ENCODE peak calls at places on chromosomes 2 and 18, in seven cellular contexts. One of them, this sample, is unnamed.

GRCh38 chr2:888906-889566 is 61.6 kb upstream of the SNTG2 start:
- DNase-seq in colonic mucosa: no peak
- DNase-seq in HFF-Myc: no peak
- DNase-seq in fibroblast of lung: no peak
- DNase-seq in cardiac muscle cell: no peak
- DNase-seq in stomach: no peak
- DNase-seq in pancreas: no peak
- DNase-seq in this sample: no peak

GRCh38 chr18:44887227-44887631 is 206.5 kb downstream of the SETBP1 start:
- DNase-seq in colonic mucosa: peak; percentile 41
- DNase-seq in HFF-Myc: peak; percentile 6
- DNase-seq in fibroblast of lung: peak; percentile 79
- DNase-seq in cardiac muscle cell: peak; percentile 71
- DNase-seq in stomach: peak; percentile 72
- DNase-seq in pancreas: no peak
- DNase-seq in this sample: peak; percentile 95

GRCh38 chr2:234512884-234513669 is 16.2 kb upstream of the ARL4C start:
- DNase-seq in colonic mucosa: no peak
- DNase-seq in HFF-Myc: no peak
- DNase-seq in fibroblast of lung: peak; percentile 87
- DNase-seq in cardiac muscle cell: no peak
- DNase-seq in stomach: no peak
- DNase-seq in pancreas: no peak
- DNase-seq in this sample: no peak

GRCh38 chr2:50529600-50530218 is 502.2 kb downstream of the NRXN1 start:
- DNase-seq in colonic mucosa: no peak
- DNase-seq in HFF-Myc: peak; percentile 12
- DNase-seq in fibroblast of lung: peak; percentile 45
- DNase-seq in cardiac muscle cell: peak; percentile 64
- DNase-seq in stomach: no peak
- DNase-seq in pancreas: no peak
- DNase-seq in this sample: peak; percentile 57

GRCh38 chr2:38690499-38691420 is 24.8 kb downstream of the GALM start:
- DNase-seq in colonic mucosa: peak; percentile 55
- DNase-seq in HFF-Myc: peak; percentile 81
- DNase-seq in fibroblast of lung: peak; percentile 96
- DNase-seq in cardiac muscle cell: no peak
- DNase-seq in stomach: no peak
- DNase-seq in pancreas: no peak
- DNase-seq in this sample: peak; percentile 96

GRCh38 chr2:190362894-190363293 is 19.5 kb downstream of the INPP1 start:
- DNase-seq in colonic mucosa: no peak
- DNase-seq in HFF-Myc: no peak
- DNase-seq in fibroblast of lung: no peak
- DNase-seq in cardiac muscle cell: no peak
- DNase-seq in stomach: no peak
- DNase-seq in pancreas: no peak
- DNase-seq in this sample: no peak

GRCh38 chr2:222424729-222425671 is 657 bp downstream of the SGPP2 start:
- DNase-seq in colonic mucosa: peak; percentile 52
- DNase-seq in HFF-Myc: no peak
- DNase-seq in fibroblast of lung: no peak
- DNase-seq in cardiac muscle cell: peak; percentile 50
- DNase-seq in stomach: peak; percentile 46
- DNase-seq in pancreas: no peak
- DNase-seq in this sample: no peak

GRCh38 chr2:65482971-65483370 is 50.6 kb upstream of the SPRED2 start:
- DNase-seq in colonic mucosa: no peak
- DNase-seq in HFF-Myc: no peak
- DNase-seq in fibroblast of lung: no peak
- DNase-seq in cardiac muscle cell: no peak
- DNase-seq in stomach: no peak
- DNase-seq in pancreas: no peak
- DNase-seq in this sample: no peak

GRCh38 chr2:200171761-200172482 is 134.6 kb upstream of the SPATS2L start:
- DNase-seq in colonic mucosa: no peak
- DNase-seq in HFF-Myc: no peak
- DNase-seq in fibroblast of lung: peak; percentile 70
- DNase-seq in cardiac muscle cell: no peak
- DNase-seq in stomach: no peak
- DNase-seq in pancreas: no peak
- DNase-seq in this sample: peak; percentile 73

GRCh38 chr18:41099451-41099850 is 855.6 kb upstream of the PIK3C3 start:
- DNase-seq in colonic mucosa: no peak
- DNase-seq in HFF-Myc: no peak
- DNase-seq in fibroblast of lung: peak; percentile 53
- DNase-seq in cardiac muscle cell: no peak
- DNase-seq in stomach: no peak
- DNase-seq in pancreas: no peak
- DNase-seq in this sample: no peak

GRCh38 chr18:56637897-56638231 is 528 bp downstream of the TXNL1 start:
- DNase-seq in colonic mucosa: no peak
- DNase-seq in HFF-Myc: no peak
- DNase-seq in fibroblast of lung: no peak
- DNase-seq in cardiac muscle cell: peak; percentile 20
- DNase-seq in stomach: no peak
- DNase-seq in pancreas: no peak
- DNase-seq in this sample: no peak

GRCh38 chr18:48472610-48473009 is 63.4 kb upstream of the ZBTB7C start:
- DNase-seq in colonic mucosa: no peak
- DNase-seq in HFF-Myc: no peak
- DNase-seq in fibroblast of lung: no peak
- DNase-seq in cardiac muscle cell: no peak
- DNase-seq in stomach: no peak
- DNase-seq in pancreas: no peak
- DNase-seq in this sample: no peak

GRCh38 chr2:170217778-170218251 is 39.9 kb downstream of the MYO3B start:
- DNase-seq in colonic mucosa: no peak
- DNase-seq in HFF-Myc: no peak
- DNase-seq in fibroblast of lung: peak; percentile 17
- DNase-seq in cardiac muscle cell: no peak
- DNase-seq in stomach: no peak
- DNase-seq in pancreas: no peak
- DNase-seq in this sample: no peak

GRCh38 chr2:99593692-99594427 is 104.0 kb upstream of the REV1 start:
- DNase-seq in colonic mucosa: no peak
- DNase-seq in HFF-Myc: no peak
- DNase-seq in fibroblast of lung: no peak
- DNase-seq in cardiac muscle cell: no peak
- DNase-seq in stomach: no peak
- DNase-seq in pancreas: no peak
- DNase-seq in this sample: no peak

GRCh38 chr2:61014805-61015204 is 2.7 kb upstream of the PEX13 start:
- DNase-seq in colonic mucosa: no peak
- DNase-seq in HFF-Myc: no peak
- DNase-seq in fibroblast of lung: no peak
- DNase-seq in cardiac muscle cell: no peak
- DNase-seq in stomach: no peak
- DNase-seq in pancreas: no peak
- DNase-seq in this sample: peak; percentile 89

GRCh38 chr2:78011251-78011650 is 489.1 kb upstream of the LRRTM4 start:
- DNase-seq in colonic mucosa: no peak
- DNase-seq in HFF-Myc: no peak
- DNase-seq in fibroblast of lung: no peak
- DNase-seq in cardiac muscle cell: no peak
- DNase-seq in stomach: no peak
- DNase-seq in pancreas: no peak
- DNase-seq in this sample: no peak

GRCh38 chr2:159290289-159290907 is 3.9 kb upstream of the WDSUB1 start:
- DNase-seq in colonic mucosa: peak; percentile 24
- DNase-seq in HFF-Myc: peak; percentile 88
- DNase-seq in fibroblast of lung: peak; percentile 66
- DNase-seq in cardiac muscle cell: no peak
- DNase-seq in stomach: no peak
- DNase-seq in pancreas: no peak
- DNase-seq in this sample: peak; percentile 92

GRCh38 chr2:240213226-240213475 is 72.7 kb upstream of the OTOS start:
- DNase-seq in colonic mucosa: no peak
- DNase-seq in HFF-Myc: no peak
- DNase-seq in fibroblast of lung: no peak
- DNase-seq in cardiac muscle cell: no peak
- DNase-seq in stomach: no peak
- DNase-seq in pancreas: peak; percentile 35
- DNase-seq in this sample: no peak

GRCh38 chr18:57434177-57434535 is 1.0 kb upstream of the ONECUT2 start:
- DNase-seq in colonic mucosa: no peak
- DNase-seq in HFF-Myc: no peak
- DNase-seq in fibroblast of lung: no peak
- DNase-seq in cardiac muscle cell: no peak
- DNase-seq in stomach: no peak
- DNase-seq in pancreas: no peak
- DNase-seq in this sample: no peak

GRCh38 chr2:181805228-181806038 is 86.1 kb upstream of the ITPRID2 start:
- DNase-seq in colonic mucosa: no peak
- DNase-seq in HFF-Myc: peak; percentile 44
- DNase-seq in fibroblast of lung: peak; percentile 87
- DNase-seq in cardiac muscle cell: no peak
- DNase-seq in stomach: no peak
- DNase-seq in pancreas: no peak
- DNase-seq in this sample: no peak

DNA sequence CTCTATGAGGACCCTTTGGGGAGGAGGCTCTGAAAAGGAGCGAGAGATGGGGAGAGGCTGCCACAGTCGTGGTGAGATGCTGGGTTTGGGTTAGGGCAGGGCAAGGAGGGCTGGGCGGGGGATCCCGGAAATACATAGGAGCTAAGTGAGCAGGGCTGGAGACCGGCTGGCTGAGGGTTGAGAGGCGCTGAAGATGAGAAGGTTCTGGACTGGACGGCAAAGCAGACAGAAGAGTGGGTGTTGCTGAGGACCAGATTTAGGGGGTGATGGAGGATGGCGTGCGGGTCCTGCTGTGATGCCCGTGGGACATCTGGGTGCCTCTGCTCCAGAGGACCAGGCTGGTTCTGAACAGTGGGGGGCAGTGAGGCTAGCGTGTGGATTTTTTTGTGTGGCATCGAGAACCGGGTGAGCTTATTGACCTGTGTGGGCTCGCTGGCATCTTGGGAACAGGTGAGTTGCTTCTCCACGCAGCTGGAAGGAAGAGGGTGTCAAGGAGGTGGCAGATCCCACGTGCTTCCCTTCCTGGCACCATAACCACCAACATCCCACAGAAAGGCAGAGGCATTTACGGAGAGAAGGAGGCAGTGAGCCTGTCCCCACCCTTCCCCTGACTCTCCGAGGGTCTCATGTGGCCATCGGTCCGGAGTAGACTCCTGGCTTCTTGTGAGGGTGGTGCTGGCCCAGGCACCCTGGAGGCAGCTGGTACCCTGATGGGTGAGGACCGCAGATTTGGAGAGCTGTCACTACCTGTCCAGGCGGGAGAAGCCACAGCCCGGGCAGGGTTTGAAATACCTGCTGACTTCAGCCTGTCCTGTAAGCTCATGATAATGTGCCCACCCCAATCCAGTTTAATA is 70.3 kb downstream of the ASB1 start:
- DNase-seq in colonic mucosa: peak; percentile 14
- DNase-seq in HFF-Myc: no peak
- DNase-seq in fibroblast of lung: no peak
- DNase-seq in cardiac muscle cell: no peak
- DNase-seq in stomach: peak; percentile 19
- DNase-seq in pancreas: no peak
- DNase-seq in this sample: no peak
- TF ChIP-seq CTCF in colonic mucosa: no peak
- TF ChIP-seq CTCF in HFF-Myc: no peak
- TF ChIP-seq CTCF in fibroblast of lung: no peak
- TF ChIP-seq CTCF in cardiac muscle cell: no peak
- TF ChIP-seq CTCF in stomach: no peak
- TF ChIP-seq CTCF in pancreas: no peak
- TF ChIP-seq CTCF in this sample: no peak

GRCh38 chr2:75481041-75481836 is 79.5 kb downstream of the EVA1A start:
- DNase-seq in colonic mucosa: peak; percentile 20
- DNase-seq in HFF-Myc: peak; percentile 44
- DNase-seq in fibroblast of lung: peak; percentile 24
- DNase-seq in cardiac muscle cell: no peak
- DNase-seq in stomach: no peak
- DNase-seq in pancreas: no peak
- DNase-seq in this sample: peak; percentile 27
- TF ChIP-seq CTCF in colonic mucosa: no peak
- TF ChIP-seq CTCF in HFF-Myc: peak; percentile 54
- TF ChIP-seq CTCF in fibroblast of lung: peak; percentile 55
- TF ChIP-seq CTCF in cardiac muscle cell: peak; percentile 58
- TF ChIP-seq CTCF in stomach: no peak
- TF ChIP-seq CTCF in pancreas: peak; percentile 19
- TF ChIP-seq CTCF in this sample: peak; percentile 51

GRCh38 chr2:195782156-195782555 is 125.1 kb downstream of the SLC39A10 start:
- DNase-seq in colonic mucosa: no peak
- DNase-seq in HFF-Myc: no peak
- DNase-seq in fibroblast of lung: peak; percentile 19
- DNase-seq in cardiac muscle cell: no peak
- DNase-seq in stomach: no peak
- DNase-seq in pancreas: no peak
- DNase-seq in this sample: peak; percentile 9

DNA sequence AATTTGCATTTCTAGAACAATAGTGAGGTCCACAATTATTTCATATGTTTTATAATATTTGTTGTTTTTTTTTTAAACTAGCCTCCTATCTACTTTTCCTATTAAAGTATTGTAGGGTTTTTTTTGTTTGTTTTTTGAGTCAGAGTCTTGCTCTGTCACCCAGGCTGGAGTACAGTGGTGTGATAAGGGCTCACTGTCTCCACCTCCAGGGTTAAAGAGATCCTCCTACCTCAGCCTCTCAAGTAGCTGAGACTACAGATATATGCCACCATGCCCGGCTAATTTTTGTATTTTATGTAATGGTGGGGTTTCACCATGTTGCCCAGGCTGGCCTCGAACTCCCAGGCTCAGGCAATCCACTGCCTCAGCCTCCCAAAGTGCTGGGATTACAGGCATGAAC is 122.5 kb downstream of the SLC39A10 start:
- DNase-seq in colonic mucosa: no peak
- DNase-seq in HFF-Myc: no peak
- DNase-seq in fibroblast of lung: no peak
- DNase-seq in cardiac muscle cell: no peak
- DNase-seq in stomach: no peak
- DNase-seq in pancreas: no peak
- DNase-seq in this sample: peak; percentile 39
- TF ChIP-seq CTCF in colonic mucosa: no peak
- TF ChIP-seq CTCF in HFF-Myc: no peak
- TF ChIP-seq CTCF in fibroblast of lung: no peak
- TF ChIP-seq CTCF in cardiac muscle cell: no peak
- TF ChIP-seq CTCF in stomach: no peak
- TF ChIP-seq CTCF in pancreas: no peak
- TF ChIP-seq CTCF in this sample: peak; percentile 5

DNA sequence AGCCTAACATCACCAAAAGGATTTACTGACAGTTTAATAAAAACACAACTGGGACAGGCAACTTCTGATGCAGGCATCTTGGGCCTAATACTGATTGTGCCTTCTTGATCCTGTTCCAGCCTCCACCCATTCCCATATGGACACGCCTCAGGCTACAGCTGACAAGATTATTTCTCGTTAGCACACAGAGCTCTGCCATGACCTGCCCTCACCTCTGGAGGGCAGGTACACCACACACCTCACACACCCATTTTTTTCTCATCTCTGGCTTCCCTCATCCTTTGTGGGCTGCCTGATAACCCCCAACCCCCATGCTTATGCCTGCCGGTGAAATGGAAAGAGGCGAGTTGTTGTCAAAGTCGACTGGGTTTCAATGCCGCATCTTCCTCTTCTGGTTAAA is 147.0 kb downstream of the ANTXR1 start:
- DNase-seq in colonic mucosa: peak; percentile 46
- DNase-seq in HFF-Myc: no peak
- DNase-seq in fibroblast of lung: no peak
- DNase-seq in cardiac muscle cell: no peak
- DNase-seq in stomach: no peak
- DNase-seq in pancreas: no peak
- DNase-seq in this sample: peak; percentile 70
- TF ChIP-seq CTCF in colonic mucosa: peak; percentile 41
- TF ChIP-seq CTCF in HFF-Myc: no peak
- TF ChIP-seq CTCF in fibroblast of lung: no peak
- TF ChIP-seq CTCF in cardiac muscle cell: no peak
- TF ChIP-seq CTCF in stomach: no peak
- TF ChIP-seq CTCF in pancreas: no peak
- TF ChIP-seq CTCF in this sample: peak; percentile 63

This sample was measured in bronchial epithelial cell.